ENCODE peak calls at places on chromosomes 2 and 18, in eight cellular contexts. One of them, this sample, is unnamed.

GRCh38 chr2:174552891-174553290 is 44.7 kb downstream of the WIPF1 start:
- DNase-seq in T-helper 2 cell: no peak
- DNase-seq in activated CD4-positive, alpha-beta T cell treated with anti-CD3 and anti-CD28 coated beads for 1 hour: no peak
- DNase-seq in effector CD8-positive, alpha-beta T cell: no peak
- DNase-seq in GM12892: no peak
- DNase-seq in stimulated activated CD4-positive, alpha-beta T cell treated with anti-CD3 and anti-CD28 coated beads, Interleukin-12 subunit alpha, Interleukin-12 subunit beta, amount 100 ng/mL, for 48 hours: no peak
- DNase-seq in iris pigment epithelial cell: no peak
- DNase-seq in putamen: no peak
- DNase-seq in this sample: no peak

GRCh38 chr2:176902454-176902853 is 310.1 kb upstream of the HNRNPA3 start:
- DNase-seq in T-helper 2 cell: no peak
- DNase-seq in activated CD4-positive, alpha-beta T cell treated with anti-CD3 and anti-CD28 coated beads for 1 hour: no peak
- DNase-seq in effector CD8-positive, alpha-beta T cell: no peak
- DNase-seq in GM12892: no peak
- DNase-seq in stimulated activated CD4-positive, alpha-beta T cell treated with anti-CD3 and anti-CD28 coated beads, Interleukin-12 subunit alpha, Interleukin-12 subunit beta, amount 100 ng/mL, for 48 hours: no peak
- DNase-seq in iris pigment epithelial cell: no peak
- DNase-seq in putamen: no peak
- DNase-seq in this sample: no peak

GRCh38 chr18:3688682-3689081 is 238.7 kb downstream of the TGIF1 start:
- DNase-seq in T-helper 2 cell: no peak
- DNase-seq in activated CD4-positive, alpha-beta T cell treated with anti-CD3 and anti-CD28 coated beads for 1 hour: no peak
- DNase-seq in effector CD8-positive, alpha-beta T cell: no peak
- DNase-seq in GM12892: no peak
- DNase-seq in stimulated activated CD4-positive, alpha-beta T cell treated with anti-CD3 and anti-CD28 coated beads, Interleukin-12 subunit alpha, Interleukin-12 subunit beta, amount 100 ng/mL, for 48 hours: no peak
- DNase-seq in iris pigment epithelial cell: peak
- DNase-seq in putamen: no peak
- DNase-seq in this sample: peak

GRCh38 chr2:108428286-108429009 is 20.6 kb upstream of the GCC2 start:
- DNase-seq in T-helper 2 cell: no peak
- DNase-seq in activated CD4-positive, alpha-beta T cell treated with anti-CD3 and anti-CD28 coated beads for 1 hour: no peak
- DNase-seq in effector CD8-positive, alpha-beta T cell: no peak
- DNase-seq in GM12892: no peak
- DNase-seq in stimulated activated CD4-positive, alpha-beta T cell treated with anti-CD3 and anti-CD28 coated beads, Interleukin-12 subunit alpha, Interleukin-12 subunit beta, amount 100 ng/mL, for 48 hours: no peak
- DNase-seq in iris pigment epithelial cell: no peak
- DNase-seq in putamen: no peak
- DNase-seq in this sample: no peak

GRCh38 chr2:72334806-72335205 is 187.1 kb upstream of the CYP26B1 start:
- DNase-seq in T-helper 2 cell: no peak
- DNase-seq in activated CD4-positive, alpha-beta T cell treated with anti-CD3 and anti-CD28 coated beads for 1 hour: no peak
- DNase-seq in effector CD8-positive, alpha-beta T cell: no peak
- DNase-seq in GM12892: no peak
- DNase-seq in stimulated activated CD4-positive, alpha-beta T cell treated with anti-CD3 and anti-CD28 coated beads, Interleukin-12 subunit alpha, Interleukin-12 subunit beta, amount 100 ng/mL, for 48 hours: no peak
- DNase-seq in iris pigment epithelial cell: no peak
- DNase-seq in putamen: peak
- DNase-seq in this sample: no peak

GRCh38 chr2:88122141-88122884 is 5.5 kb downstream of the FABP1 start:
- DNase-seq in T-helper 2 cell: no peak
- DNase-seq in activated CD4-positive, alpha-beta T cell treated with anti-CD3 and anti-CD28 coated beads for 1 hour: no peak
- DNase-seq in effector CD8-positive, alpha-beta T cell: no peak
- DNase-seq in GM12892: no peak
- DNase-seq in stimulated activated CD4-positive, alpha-beta T cell treated with anti-CD3 and anti-CD28 coated beads, Interleukin-12 subunit alpha, Interleukin-12 subunit beta, amount 100 ng/mL, for 48 hours: no peak
- DNase-seq in iris pigment epithelial cell: no peak
- DNase-seq in putamen: no peak
- DNase-seq in this sample: no peak

GRCh38 chr2:219059725-219060682 is 717 bp downstream of the IHH start:
- DNase-seq in T-helper 2 cell: peak
- DNase-seq in activated CD4-positive, alpha-beta T cell treated with anti-CD3 and anti-CD28 coated beads for 1 hour: no peak
- DNase-seq in effector CD8-positive, alpha-beta T cell: no peak
- DNase-seq in GM12892: no peak
- DNase-seq in stimulated activated CD4-positive, alpha-beta T cell treated with anti-CD3 and anti-CD28 coated beads, Interleukin-12 subunit alpha, Interleukin-12 subunit beta, amount 100 ng/mL, for 48 hours: no peak
- DNase-seq in iris pigment epithelial cell: no peak
- DNase-seq in putamen: no peak
- DNase-seq in this sample: no peak

GRCh38 chr2:183112575-183112974 is 11.7 kb upstream of the NUP35 start:
- DNase-seq in T-helper 2 cell: no peak
- DNase-seq in activated CD4-positive, alpha-beta T cell treated with anti-CD3 and anti-CD28 coated beads for 1 hour: no peak
- DNase-seq in effector CD8-positive, alpha-beta T cell: no peak
- DNase-seq in GM12892: no peak
- DNase-seq in stimulated activated CD4-positive, alpha-beta T cell treated with anti-CD3 and anti-CD28 coated beads, Interleukin-12 subunit alpha, Interleukin-12 subunit beta, amount 100 ng/mL, for 48 hours: no peak
- DNase-seq in iris pigment epithelial cell: no peak
- DNase-seq in putamen: no peak
- DNase-seq in this sample: peak

GRCh38 chr2:213688129-213688528 is 403.9 kb downstream of the SPAG16 start:
- DNase-seq in T-helper 2 cell: no peak
- DNase-seq in activated CD4-positive, alpha-beta T cell treated with anti-CD3 and anti-CD28 coated beads for 1 hour: no peak
- DNase-seq in effector CD8-positive, alpha-beta T cell: no peak
- DNase-seq in GM12892: no peak
- DNase-seq in stimulated activated CD4-positive, alpha-beta T cell treated with anti-CD3 and anti-CD28 coated beads, Interleukin-12 subunit alpha, Interleukin-12 subunit beta, amount 100 ng/mL, for 48 hours: no peak
- DNase-seq in iris pigment epithelial cell: no peak
- DNase-seq in putamen: no peak
- DNase-seq in this sample: no peak

GRCh38 chr18:8391068-8391467 is 218.2 kb upstream of the RAB12 start:
- DNase-seq in T-helper 2 cell: peak
- DNase-seq in activated CD4-positive, alpha-beta T cell treated with anti-CD3 and anti-CD28 coated beads for 1 hour: no peak
- DNase-seq in effector CD8-positive, alpha-beta T cell: no peak
- DNase-seq in GM12892: no peak
- DNase-seq in stimulated activated CD4-positive, alpha-beta T cell treated with anti-CD3 and anti-CD28 coated beads, Interleukin-12 subunit alpha, Interleukin-12 subunit beta, amount 100 ng/mL, for 48 hours: no peak
- DNase-seq in iris pigment epithelial cell: peak
- DNase-seq in putamen: no peak
- DNase-seq in this sample: no peak

GRCh38 chr2:220814441-220814840 is 757.7 kb downstream of the EPHA4 start:
- DNase-seq in T-helper 2 cell: no peak
- DNase-seq in activated CD4-positive, alpha-beta T cell treated with anti-CD3 and anti-CD28 coated beads for 1 hour: no peak
- DNase-seq in effector CD8-positive, alpha-beta T cell: no peak
- DNase-seq in GM12892: no peak
- DNase-seq in stimulated activated CD4-positive, alpha-beta T cell treated with anti-CD3 and anti-CD28 coated beads, Interleukin-12 subunit alpha, Interleukin-12 subunit beta, amount 100 ng/mL, for 48 hours: no peak
- DNase-seq in iris pigment epithelial cell: no peak
- DNase-seq in putamen: no peak
- DNase-seq in this sample: no peak

This sample was measured in HCEC 1CT.